ENCODE peak calls at places on chromosomes 5 and 9, in nine cellular contexts. One of them, this sample, is unnamed.

GRCh38 chr5:160701403-160701802 is 150.6 kb downstream of the ATP10B start:
- DNase-seq in nephron progenitor cell: no peak
- DNase-seq in hepatocyte: no peak
- DNase-seq in prostate gland: no peak
- DNase-seq in MM.1S: no peak
- DNase-seq in type B pancreatic cell: no peak
- DNase-seq in endodermal cell: no peak
- DNase-seq in HCT116: no peak
- DNase-seq in colonic mucosa: no peak
- DNase-seq in this sample: no peak

GRCh38 chr5:73441377-73441776 is 7.2 kb downstream of the FOXD1 start:
- DNase-seq in endodermal cell: no peak
- DNase-seq in nephron progenitor cell: no peak
- DNase-seq in HCT116: no peak
- DNase-seq in prostate gland: no peak
- DNase-seq in hepatocyte: no peak
- DNase-seq in colonic mucosa: no peak
- DNase-seq in type B pancreatic cell: no peak
- DNase-seq in MM.1S: no peak
- DNase-seq in this sample: no peak

GRCh38 chr9:109986423-109987055 is 206.5 kb downstream of the PALM2AKAP2 start:
- DNase-seq in nephron progenitor cell: no peak
- DNase-seq in endodermal cell: no peak
- DNase-seq in prostate gland: no peak
- DNase-seq in MM.1S: no peak
- DNase-seq in HCT116: no peak
- DNase-seq in type B pancreatic cell: no peak
- DNase-seq in hepatocyte: no peak
- DNase-seq in colonic mucosa: no peak
- DNase-seq in this sample: no peak

GRCh38 chr5:96627792-96628191 is 34.4 kb upstream of the CAST start:
- DNase-seq in nephron progenitor cell: no peak
- DNase-seq in endodermal cell: no peak
- DNase-seq in prostate gland: peak; percentile 33
- DNase-seq in HCT116: no peak
- DNase-seq in colonic mucosa: no peak
- DNase-seq in MM.1S: peak; percentile 72
- DNase-seq in type B pancreatic cell: no peak
- DNase-seq in hepatocyte: no peak
- DNase-seq in this sample: no peak

GRCh38 chr9:37920471-37921167 is 16.7 kb upstream of the SLC25A51 start:
- DNase-seq in MM.1S: peak; percentile 27
- DNase-seq in HCT116: no peak
- DNase-seq in endodermal cell: peak; percentile 88
- DNase-seq in colonic mucosa: no peak
- DNase-seq in prostate gland: no peak
- DNase-seq in nephron progenitor cell: peak; percentile 41
- DNase-seq in hepatocyte: peak; percentile 35
- DNase-seq in type B pancreatic cell: no peak
- DNase-seq in this sample: peak; percentile 66

GRCh38 chr5:108421713-108422112 is 39.8 kb upstream of the FBXL17 start:
- DNase-seq in type B pancreatic cell: no peak
- DNase-seq in endodermal cell: no peak
- DNase-seq in colonic mucosa: no peak
- DNase-seq in HCT116: no peak
- DNase-seq in prostate gland: no peak
- DNase-seq in nephron progenitor cell: no peak
- DNase-seq in MM.1S: no peak
- DNase-seq in hepatocyte: no peak
- DNase-seq in this sample: no peak

GRCh38 chr9:4530375-4530774 is 40.1 kb downstream of the SLC1A1 start:
- DNase-seq in HCT116: peak; percentile 23
- DNase-seq in colonic mucosa: no peak
- DNase-seq in hepatocyte: no peak
- DNase-seq in nephron progenitor cell: no peak
- DNase-seq in MM.1S: no peak
- DNase-seq in prostate gland: no peak
- DNase-seq in endodermal cell: no peak
- DNase-seq in type B pancreatic cell: no peak
- DNase-seq in this sample: peak; percentile 67

GRCh38 chr5:127072861-127073846 is at the start of gene C5orf63:
- DNase-seq in HCT116: peak; percentile 8
- DNase-seq in type B pancreatic cell: peak; percentile 68
- DNase-seq in endodermal cell: peak; percentile 65
- DNase-seq in prostate gland: peak; percentile 25
- DNase-seq in colonic mucosa: peak; percentile 64
- DNase-seq in nephron progenitor cell: no peak
- DNase-seq in MM.1S: peak; percentile 84
- DNase-seq in hepatocyte: no peak
- DNase-seq in this sample: peak; percentile 86

GRCh38 chr5:421287-421880 is 21.6 kb upstream of the EXOC3 start:
- DNase-seq in endodermal cell: peak; percentile 41
- DNase-seq in hepatocyte: no peak
- DNase-seq in type B pancreatic cell: no peak
- DNase-seq in HCT116: no peak
- DNase-seq in nephron progenitor cell: no peak
- DNase-seq in prostate gland: no peak
- DNase-seq in MM.1S: no peak
- DNase-seq in colonic mucosa: no peak
- DNase-seq in this sample: no peak

GRCh38 chr9:76018244-76018643 is 127.8 kb downstream of the PCSK5 start:
- DNase-seq in MM.1S: no peak
- DNase-seq in type B pancreatic cell: no peak
- DNase-seq in hepatocyte: no peak
- DNase-seq in nephron progenitor cell: no peak
- DNase-seq in endodermal cell: peak; percentile 50
- DNase-seq in HCT116: no peak
- DNase-seq in colonic mucosa: peak; percentile 36
- DNase-seq in prostate gland: no peak
- DNase-seq in this sample: no peak

GRCh38 chr5:114296191-114296590 is 65.7 kb upstream of the KCNN2 start:
- DNase-seq in endodermal cell: no peak
- DNase-seq in type B pancreatic cell: no peak
- DNase-seq in colonic mucosa: no peak
- DNase-seq in nephron progenitor cell: no peak
- DNase-seq in MM.1S: no peak
- DNase-seq in hepatocyte: no peak
- DNase-seq in prostate gland: no peak
- DNase-seq in HCT116: no peak
- DNase-seq in this sample: no peak

GRCh38 chr5:95020382-95020781 is 264.5 kb downstream of the MCTP1 start:
- DNase-seq in nephron progenitor cell: no peak
- DNase-seq in prostate gland: no peak
- DNase-seq in colonic mucosa: no peak
- DNase-seq in HCT116: no peak
- DNase-seq in MM.1S: no peak
- DNase-seq in type B pancreatic cell: no peak
- DNase-seq in endodermal cell: no peak
- DNase-seq in hepatocyte: no peak
- DNase-seq in this sample: no peak

GRCh38 chr9:34385561-34386230 is 9.0 kb upstream of the MYORG start:
- DNase-seq in colonic mucosa: no peak
- DNase-seq in HCT116: no peak
- DNase-seq in hepatocyte: no peak
- DNase-seq in nephron progenitor cell: no peak
- DNase-seq in MM.1S: no peak
- DNase-seq in type B pancreatic cell: peak; percentile 39
- DNase-seq in prostate gland: no peak
- DNase-seq in endodermal cell: peak; percentile 14
- DNase-seq in this sample: no peak

GRCh38 chr9:133706651-133707050 is 31.5 kb downstream of the SARDH start:
- DNase-seq in prostate gland: no peak
- DNase-seq in hepatocyte: no peak
- DNase-seq in HCT116: no peak
- DNase-seq in MM.1S: no peak
- DNase-seq in nephron progenitor cell: peak; percentile 4
- DNase-seq in type B pancreatic cell: no peak
- DNase-seq in endodermal cell: peak; percentile 29
- DNase-seq in colonic mucosa: no peak
- DNase-seq in this sample: no peak

GRCh38 chr9:84997472-84997871 is 327.9 kb downstream of the NTRK2 start:
- DNase-seq in HCT116: no peak
- DNase-seq in colonic mucosa: no peak
- DNase-seq in type B pancreatic cell: no peak
- DNase-seq in nephron progenitor cell: no peak
- DNase-seq in hepatocyte: no peak
- DNase-seq in endodermal cell: peak; percentile 57
- DNase-seq in MM.1S: no peak
- DNase-seq in prostate gland: no peak
- DNase-seq in this sample: no peak
- TF ChIP-seq CTCF in HCT116: no peak
- TF ChIP-seq CTCF in colonic mucosa: no peak
- TF ChIP-seq CTCF in type B pancreatic cell: no peak
- TF ChIP-seq CTCF in nephron progenitor cell: no peak
- TF ChIP-seq CTCF in hepatocyte: peak; percentile 19
- TF ChIP-seq CTCF in endodermal cell: peak; percentile 56
- TF ChIP-seq CTCF in MM.1S: peak; percentile 23
- TF ChIP-seq CTCF in prostate gland: no peak
- TF ChIP-seq CTCF in this sample: peak; percentile 32

DNA sequence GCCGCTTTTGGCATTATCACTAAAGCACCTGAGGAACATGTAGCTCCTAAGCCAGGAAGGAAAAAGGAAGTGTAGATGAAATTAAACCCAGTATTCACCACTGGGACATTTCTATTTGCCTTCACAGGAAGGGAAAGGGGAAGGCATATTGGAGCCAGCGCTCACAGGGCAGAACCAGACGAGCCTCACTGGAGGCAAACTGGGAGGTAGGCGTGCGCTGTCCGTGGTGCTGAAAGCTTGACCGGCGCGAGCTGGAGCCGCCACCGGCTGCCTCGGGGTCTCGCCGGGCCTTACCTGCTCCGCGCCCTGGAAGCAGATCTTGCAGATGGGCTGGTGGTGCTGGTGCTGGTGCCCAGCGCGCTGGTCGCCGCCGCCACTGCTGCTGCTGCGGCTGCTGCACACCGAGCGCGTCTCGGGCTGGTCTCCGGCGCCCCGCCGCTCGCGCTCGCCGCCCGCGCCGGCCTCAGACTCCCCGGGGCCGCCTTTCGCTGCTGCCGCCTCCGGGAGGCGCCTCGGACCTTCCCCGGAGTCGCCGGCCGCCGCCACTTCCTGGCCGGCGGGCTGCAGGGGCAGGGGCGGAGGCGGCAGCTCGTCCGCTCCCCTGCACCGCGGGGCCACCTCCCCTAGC is 732 bp downstream of the MARCHF11 start:
- DNase-seq in nephron progenitor cell: peak; percentile 98
- DNase-seq in hepatocyte: peak; percentile 93
- DNase-seq in type B pancreatic cell: peak; percentile 92
- DNase-seq in MM.1S: peak; percentile 10
- DNase-seq in prostate gland: peak; percentile 67
- DNase-seq in endodermal cell: peak; percentile 98
- DNase-seq in colonic mucosa: peak; percentile 65
- DNase-seq in HCT116: no peak
- DNase-seq in this sample: peak; percentile 50
- TF ChIP-seq CTCF in nephron progenitor cell: no peak
- TF ChIP-seq CTCF in hepatocyte: peak; percentile 4
- TF ChIP-seq CTCF in type B pancreatic cell: no peak
- TF ChIP-seq CTCF in MM.1S: no peak
- TF ChIP-seq CTCF in prostate gland: no peak
- TF ChIP-seq CTCF in endodermal cell: peak; percentile 56
- TF ChIP-seq CTCF in colonic mucosa: no peak
- TF ChIP-seq CTCF in HCT116: no peak
- TF ChIP-seq CTCF in this sample: no peak

GRCh38 chr9:92140754-92141143 is 25.5 kb upstream of the SPTLC1 start:
- DNase-seq in prostate gland: no peak
- DNase-seq in MM.1S: no peak
- DNase-seq in nephron progenitor cell: no peak
- DNase-seq in hepatocyte: no peak
- DNase-seq in colonic mucosa: no peak
- DNase-seq in HCT116: no peak
- DNase-seq in type B pancreatic cell: no peak
- DNase-seq in endodermal cell: no peak
- DNase-seq in this sample: no peak

GRCh38 chr9:92141144-92142129 is 26.2 kb upstream of the SPTLC1 start:
- DNase-seq in colonic mucosa: no peak
- DNase-seq in MM.1S: peak; percentile 21
- DNase-seq in endodermal cell: peak; percentile 88
- DNase-seq in prostate gland: no peak
- DNase-seq in HCT116: no peak
- DNase-seq in type B pancreatic cell: no peak
- DNase-seq in nephron progenitor cell: peak; percentile 67
- DNase-seq in hepatocyte: peak; percentile 80
- DNase-seq in this sample: peak; percentile 50

GRCh38 chr9:92138157-92138959 is 23.1 kb upstream of the SPTLC1 start:
- DNase-seq in endodermal cell: peak; percentile 95
- DNase-seq in type B pancreatic cell: peak; percentile 88
- DNase-seq in HCT116: no peak
- DNase-seq in nephron progenitor cell: peak; percentile 96
- DNase-seq in MM.1S: peak; percentile 59
- DNase-seq in colonic mucosa: peak; percentile 55
- DNase-seq in hepatocyte: peak; percentile 87
- DNase-seq in prostate gland: peak; percentile 51
- DNase-seq in this sample: peak; percentile 81

GRCh38 chr9:92142329-92142728 is 27.1 kb upstream of the SPTLC1 start:
- DNase-seq in nephron progenitor cell: no peak
- DNase-seq in hepatocyte: no peak
- DNase-seq in MM.1S: no peak
- DNase-seq in endodermal cell: no peak
- DNase-seq in HCT116: no peak
- DNase-seq in colonic mucosa: no peak
- DNase-seq in type B pancreatic cell: no peak
- DNase-seq in prostate gland: no peak
- DNase-seq in this sample: no peak

DNA sequence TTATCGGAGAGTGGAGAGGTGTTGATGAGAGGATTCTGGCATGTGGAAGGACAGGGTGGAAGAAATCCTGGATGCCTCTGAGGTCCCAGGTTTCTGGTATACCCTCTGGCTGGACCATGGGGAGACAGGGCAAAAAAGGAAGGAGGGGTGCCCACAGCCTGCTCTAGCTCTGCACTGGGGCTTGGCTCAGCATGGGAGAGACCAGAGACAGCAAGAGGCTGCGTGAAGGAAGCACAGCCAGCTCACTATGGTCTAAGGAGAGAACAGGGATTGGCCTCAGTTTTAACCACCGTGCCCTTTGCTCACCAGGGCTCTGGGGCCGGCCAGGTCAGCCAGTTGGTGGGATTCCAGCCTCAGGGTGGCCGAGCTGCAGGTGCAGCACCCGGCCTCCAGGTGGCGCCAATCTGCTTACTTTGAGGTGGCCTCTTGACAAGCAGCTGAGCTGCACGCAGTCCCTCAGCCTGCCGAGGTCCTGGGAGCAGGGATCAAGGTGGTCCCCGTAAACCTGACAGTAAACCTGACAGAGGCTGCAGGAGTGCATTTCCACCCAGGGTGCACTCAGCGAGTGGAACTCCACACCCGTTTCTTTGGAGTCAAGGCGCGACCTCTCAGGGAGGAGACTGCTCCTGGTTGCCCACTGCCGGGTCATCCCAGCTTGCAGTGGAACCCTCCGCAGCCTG is 25.0 kb upstream of the SPTLC1 start:
- DNase-seq in endodermal cell: peak; percentile 98
- DNase-seq in HCT116: peak; percentile 38
- DNase-seq in MM.1S: peak; percentile 68
- DNase-seq in hepatocyte: peak; percentile 83
- DNase-seq in nephron progenitor cell: peak; percentile 92
- DNase-seq in prostate gland: peak; percentile 57
- DNase-seq in type B pancreatic cell: peak; percentile 87
- DNase-seq in colonic mucosa: peak; percentile 68
- DNase-seq in this sample: peak; percentile 86
- TF ChIP-seq CTCF in endodermal cell: peak; percentile 96
- TF ChIP-seq CTCF in HCT116: peak; percentile 92
- TF ChIP-seq CTCF in MM.1S: peak; percentile 92
- TF ChIP-seq CTCF in hepatocyte: peak; percentile 94
- TF ChIP-seq CTCF in nephron progenitor cell: peak; percentile 96
- TF ChIP-seq CTCF in prostate gland: peak; percentile 91
- TF ChIP-seq CTCF in type B pancreatic cell: peak; percentile 97
- TF ChIP-seq CTCF in colonic mucosa: peak; percentile 92
- TF ChIP-seq CTCF in this sample: peak; percentile 99

GRCh38 chr9:1837453-1838084 is 177.6 kb upstream of the SMARCA2 start:
- DNase-seq in endodermal cell: peak; percentile 89
- DNase-seq in type B pancreatic cell: no peak
- DNase-seq in colonic mucosa: peak; percentile 26
- DNase-seq in nephron progenitor cell: peak; percentile 59
- DNase-seq in prostate gland: peak; percentile 10
- DNase-seq in HCT116: no peak
- DNase-seq in MM.1S: peak; percentile 63
- DNase-seq in hepatocyte: peak; percentile 18
- DNase-seq in this sample: peak; percentile 51
- TF ChIP-seq CTCF in endodermal cell: peak; percentile 90
- TF ChIP-seq CTCF in type B pancreatic cell: peak; percentile 75
- TF ChIP-seq CTCF in colonic mucosa: no peak
- TF ChIP-seq CTCF in nephron progenitor cell: peak; percentile 53
- TF ChIP-seq CTCF in prostate gland: peak; percentile 20
- TF ChIP-seq CTCF in HCT116: peak; percentile 44
- TF ChIP-seq CTCF in MM.1S: peak; percentile 73
- TF ChIP-seq CTCF in hepatocyte: peak; percentile 25
- TF ChIP-seq CTCF in this sample: peak; percentile 60